ENCODE peak calls at places on chromosomes 3 and 15, in four cellular contexts. G is prostate gland, V is upper lobe of left lung, I is spleen. Y is an unnamed sample.

GRCh38 chr3:45978348-45978747 is 17.3 kb downstream of the FYCO1 start:
- DNase-seq in G (peak; percentile 72), V (no peak), I (no peak), Y (no peak)

GRCh38 chr3:55297706-55298105 is 189.4 kb downstream of the WNT5A start:
- DNase-seq in G (no peak), V (no peak), I (no peak), Y (no peak)

GRCh38 chr3:50550079-50550736 is 17.3 kb downstream of the C3orf18 start:
- DNase-seq in G (no peak), V (peak; percentile 71), I (no peak), Y (no peak)

GRCh38 chr15:84973492-84974460 is 7.9 kb upstream of the PDE8A start:
- DNase-seq in G (no peak), V (no peak), I (no peak), Y (peak; percentile 69)

GRCh38 chr15:66761723-66762595 is 59.9 kb downstream of the SMAD6 start:
- DNase-seq in G (no peak), V (no peak), I (peak; percentile 48), Y (no peak)

GRCh38 chr3:171829841-171830559 is 13.1 kb upstream of the TMEM212 start:
- DNase-seq in G (peak; percentile 38), V (peak; percentile 69), I (peak; percentile 89), Y (no peak)

GRCh38 chr15:56901931-56902330 is 16.5 kb upstream of the TCF12 start:
- DNase-seq in G (no peak), V (no peak), I (no peak), Y (no peak)

GRCh38 chr15:70101459-70102113 is 3.9 kb upstream of the TLE3 start:
- DNase-seq in G (peak; percentile 76), V (no peak), I (no peak), Y (no peak)

GRCh38 chr3:60240558-60240957 is 1010.7 kb downstream of the FHIT start:
- DNase-seq in G (no peak), V (no peak), I (no peak), Y (no peak)

GRCh38 chr15:85702321-85703230 is 92.1 kb downstream of the KLHL25 start:
- DNase-seq in G (no peak), V (no peak), I (no peak), Y (no peak)

GRCh38 chr3:100297784-100298183 is 36.8 kb upstream of the NIT2 start:
- DNase-seq in G (no peak), V (no peak), I (no peak), Y (no peak)

GRCh38 chr3:32733631-32734229 is 48.7 kb downstream of the CNOT10 start:
- DNase-seq in G (no peak), V (no peak), I (no peak), Y (no peak)

GRCh38 chr3:127729556-127730056 is 56.9 kb downstream of the ABTB1 start:
- DNase-seq in G (no peak), V (no peak), I (peak; percentile 63), Y (no peak)

GRCh38 chr3:14391033-14391432 is 11.4 kb upstream of the SLC6A6 start:
- DNase-seq in G (no peak), V (no peak), I (no peak), Y (no peak)

GRCh38 chr3:127256138-127256537 is 31.7 kb downstream of the PRR20G start:
- DNase-seq in G (no peak), V (no peak), I (no peak), Y (peak; percentile 54)

GRCh38 chr3:20148456-20148855 is 37.5 kb downstream of the SGO1 start:
- DNase-seq in G (no peak), V (no peak), I (no peak), Y (no peak)

GRCh38 chr3:20142517-20142916 is 43.5 kb downstream of the SGO1 start:
- DNase-seq in G (no peak), V (no peak), I (no peak), Y (no peak)

GRCh38 chr3:20147374-20147773 is 38.6 kb downstream of the SGO1 start:
- DNase-seq in G (no peak), V (no peak), I (no peak), Y (no peak)

GRCh38 chr3:20143519-20143918 is 42.5 kb downstream of the SGO1 start:
- DNase-seq in G (no peak), V (no peak), I (no peak), Y (no peak)

DNA sequence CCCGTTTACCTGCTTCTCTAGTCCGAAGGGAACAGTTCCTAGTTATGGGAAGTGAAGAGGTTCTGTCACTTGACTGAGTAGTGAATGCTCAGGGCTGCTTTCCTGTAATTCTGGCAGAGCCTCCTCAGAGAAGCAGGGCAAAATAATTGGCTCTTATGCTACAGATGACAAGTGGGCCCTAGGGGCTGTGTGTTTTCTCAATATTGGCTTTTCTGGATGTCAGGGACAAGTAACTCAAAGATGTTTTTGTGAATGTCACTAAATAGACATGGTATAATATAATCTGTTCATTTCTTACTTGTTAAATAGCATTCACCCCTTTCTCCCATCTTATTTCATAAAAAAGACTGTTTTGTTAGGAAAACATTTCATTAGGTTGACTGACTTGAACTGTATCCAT is 40.1 kb downstream of the SGO1 start:
- DNase-seq in G (no peak), V (no peak), I (no peak), Y (no peak)
- TF ChIP-seq POLR2AphosphoS5 in G (no peak), V (no peak), I (no peak), Y (no peak)

DNA sequence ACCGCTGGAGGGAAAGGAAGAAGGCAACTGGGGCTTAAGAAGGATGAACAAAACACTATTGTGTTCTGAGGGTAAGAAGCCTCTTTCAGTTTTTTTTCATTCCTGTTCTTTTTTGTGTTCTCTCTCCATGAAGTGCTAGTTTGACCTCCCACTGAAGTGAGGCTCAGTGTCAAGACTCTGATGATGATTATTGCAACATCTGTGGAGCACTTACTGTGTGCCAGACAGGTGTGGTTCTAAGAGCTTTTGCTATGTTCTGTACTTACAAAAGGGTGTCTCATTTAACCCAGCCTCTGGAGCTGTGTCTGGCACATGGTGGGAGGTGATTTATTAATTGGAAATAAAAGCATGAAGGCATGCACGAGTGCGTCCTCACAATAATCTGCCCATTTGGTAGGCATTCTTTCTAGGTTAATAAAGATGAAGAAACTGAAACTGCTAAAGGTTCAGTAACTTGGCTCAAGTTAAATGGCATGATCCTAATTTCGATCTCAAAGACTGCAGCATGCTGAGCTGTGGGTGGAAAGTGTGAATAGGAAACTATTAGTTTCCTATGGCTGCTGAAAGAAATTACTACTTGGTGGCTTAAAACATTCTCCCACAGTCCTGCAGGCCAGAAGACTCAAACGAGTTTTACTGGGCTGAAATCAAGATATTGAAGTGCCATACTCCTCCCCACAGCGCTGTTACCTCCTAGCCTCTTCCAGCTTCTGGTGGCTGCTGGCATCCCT is 38.5 kb upstream of the VEPH1 start:
- DNase-seq in G (no peak), V (no peak), I (no peak), Y (no peak)
- TF ChIP-seq POLR2A in G (no peak), V (no peak), I (no peak), Y (no peak)

GRCh38 chr15:24901409-24901808 is 53.4 kb upstream of the SNRPN start:
- DNase-seq in G (no peak), V (no peak), I (no peak), Y (no peak)

GRCh38 chr15:24899367-24899766 is 55.4 kb upstream of the SNRPN start:
- DNase-seq in G (no peak), V (no peak), I (no peak), Y (no peak)

DNA sequence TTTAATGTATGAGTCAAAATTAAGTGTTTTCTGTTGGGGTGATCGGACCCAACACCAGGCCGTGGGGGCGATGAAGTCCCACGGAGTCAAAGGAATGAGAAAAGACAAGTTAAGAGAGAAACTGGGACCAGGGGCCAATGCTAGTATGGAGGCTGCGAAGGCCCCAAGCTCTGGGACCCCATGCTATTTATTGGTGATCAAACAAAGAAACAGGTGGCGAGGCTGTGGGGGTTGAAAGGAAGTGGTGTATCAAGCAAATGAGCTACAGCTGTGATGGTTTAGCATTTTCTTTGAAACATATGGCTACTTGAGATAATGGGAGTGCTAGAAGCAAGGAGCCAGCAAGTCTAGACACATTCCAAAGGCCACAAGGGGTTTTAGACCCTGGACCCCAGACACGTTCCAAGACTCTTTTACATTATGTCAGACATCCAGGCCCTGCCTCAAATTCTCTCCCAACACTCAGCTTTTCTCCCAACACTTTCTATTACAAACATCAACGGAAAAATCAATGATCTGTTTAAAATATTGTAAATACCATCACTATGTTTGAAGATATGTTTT is 56.0 kb upstream of the SNRPN start:
- DNase-seq in G (no peak), V (no peak), I (no peak), Y (no peak)
- TF ChIP-seq POLR2AphosphoS5 in G (no peak), V (no peak), I (no peak), Y (no peak)

GRCh38 chr3:52277071-52277964 is 1.1 kb downstream of the WDR82 start:
- DNase-seq in G (peak; percentile 44), V (peak; percentile 88), I (peak; percentile 93), Y (no peak)

GRCh38 chr3:52277972-52278509 is 408 bp downstream of the WDR82 start:
- DNase-seq in G (peak; percentile 33), V (no peak), I (peak; percentile 94), Y (no peak)

GRCh38 chr3:52281980-52282801 is 3.7 kb upstream of the WDR82 start:
- DNase-seq in G (no peak), V (no peak), I (peak; percentile 72), Y (no peak)

GRCh38 chr3:52278510-52279069 is at the start of gene WDR82:
- DNase-seq in G (peak; percentile 97), V (peak; percentile 100), I (peak; percentile 100), Y (peak; percentile 95)

GRCh38 chr3:52280046-52280445 is 1.6 kb upstream of the WDR82 start:
- DNase-seq in G (no peak), V (no peak), I (no peak), Y (no peak)
- TF ChIP-seq POLR2A in G (no peak), V (no peak), I (no peak), Y (no peak)